ENCODE peak calls at places on chromosomes 11 and 22, in eight cellular contexts. X is fibroblast of lung; F is MM.1S; C is cardiac muscle cell; U is stimulated activated CD8-positive, alpha-beta memory T cell treated with anti-CD3 and anti-CD28 coated beads, Interleukin-7, amount 100 ng/mL, for 48 hours; E is astrocyte of the cerebellum; G is T-helper 9 cell; R is IMR-90. N is an unnamed sample.

GRCh38 chr11:92941676-92942571 is 27.5 kb upstream of the MTNR1B start:
- DNase-seq in X (peak), F (peak), C (peak), U (no peak), E (peak), G (no peak), R (peak), N (peak)

GRCh38 chr11:115711021-115711420 is 206.8 kb upstream of the CADM1 start:
- DNase-seq in X (no peak), F (no peak), C (no peak), U (no peak), E (peak), G (no peak), R (no peak), N (peak)

GRCh38 chr11:27331984-27332383 is 31.0 kb downstream of the CCDC34 start:
- DNase-seq in X (no peak), F (no peak), C (no peak), U (no peak), E (no peak), G (no peak), R (peak), N (peak)

GRCh38 chr22:40009953-40010751 is 15.4 kb downstream of the FAM83F start:
- DNase-seq in X (no peak), F (no peak), C (no peak), U (no peak), E (no peak), G (no peak), R (no peak), N (no peak)

GRCh38 chr11:19792510-19792909 is 79.9 kb downstream of the NAV2 start:
- DNase-seq in X (no peak), F (no peak), C (peak), U (no peak), E (no peak), G (no peak), R (no peak), N (no peak)

GRCh38 chr11:68904458-68904847 is 762 bp downstream of the IGHMBP2 start:
- DNase-seq in X (no peak), F (peak), C (no peak), U (no peak), E (no peak), G (no peak), R (no peak), N (no peak)

GRCh38 chr11:62958547-62959071 is 26.2 kb downstream of the SLC22A6 start:
- DNase-seq in X (peak), F (no peak), C (no peak), U (no peak), E (no peak), G (no peak), R (peak), N (peak)

GRCh38 chr11:11157201-11157600 is 195.8 kb downstream of the CSNK2A3 start:
- DNase-seq in X (peak), F (peak), C (peak), U (no peak), E (no peak), G (peak), R (peak), N (peak)

GRCh38 chr22:24894220-24894975 is 52.1 kb downstream of the LHFPL7 start:
- DNase-seq in X (peak), F (peak), C (peak), U (no peak), E (peak), G (no peak), R (peak), N (peak)

GRCh38 chr11:109853156-109853776 is 239.9 kb upstream of the ZC3H12C start:
- DNase-seq in X (peak), F (peak), C (peak), U (no peak), E (peak), G (no peak), R (peak), N (peak)

GRCh38 chr22:23113067-23113846 is 28.5 kb downstream of the RSPH14 start:
- DNase-seq in X (peak), F (no peak), C (no peak), U (no peak), E (no peak), G (no peak), R (peak), N (peak)

GRCh38 chr11:10617551-10617950 is 49.1 kb upstream of the LYVE1 start:
- DNase-seq in X (no peak), F (no peak), C (no peak), U (no peak), E (no peak), G (no peak), R (no peak), N (no peak)

GRCh38 chr11:14413307-14414072 is 54.5 kb upstream of the RRAS2 start:
- DNase-seq in X (peak), F (no peak), C (no peak), U (no peak), E (peak), G (no peak), R (peak), N (peak)

GRCh38 chr22:37409557-37409956 is 17.7 kb downstream of the ELFN2 start:
- DNase-seq in X (no peak), F (no peak), C (peak), U (no peak), E (no peak), G (no peak), R (no peak), N (no peak)

GRCh38 chr11:102194257-102194656 is 84.0 kb downstream of the YAP1 start:
- DNase-seq in X (no peak), F (no peak), C (no peak), U (no peak), E (no peak), G (no peak), R (no peak), N (peak)

GRCh38 chr11:116646191-116646590 is 126.6 kb downstream of the BUD13 start:
- DNase-seq in X (no peak), F (no peak), C (no peak), U (no peak), E (no peak), G (no peak), R (no peak), N (no peak)

GRCh38 chr11:19594326-19594725 is 118.3 kb upstream of the NAV2 start:
- DNase-seq in X (no peak), F (no peak), C (no peak), U (no peak), E (no peak), G (no peak), R (peak), N (no peak)

GRCh38 chr11:12771875-12772274 is 97.7 kb downstream of the TEAD1 start:
- DNase-seq in X (no peak), F (no peak), C (no peak), U (no peak), E (no peak), G (no peak), R (peak), N (peak)

GRCh38 chr11:44609028-44609782 is 43.7 kb downstream of the CD82 start:
- DNase-seq in X (no peak), F (no peak), C (no peak), U (no peak), E (no peak), G (peak), R (no peak), N (no peak)

GRCh38 chr22:43774318-43774717 is 37.8 kb downstream of the EFCAB6 start:
- DNase-seq in X (no peak), F (no peak), C (no peak), U (no peak), E (no peak), G (no peak), R (no peak), N (no peak)

GRCh38 chr11:78361228-78361627 is 56.4 kb downstream of the GAB2 start:
- DNase-seq in X (no peak), F (no peak), C (no peak), U (no peak), E (no peak), G (no peak), R (no peak), N (no peak)

GRCh38 chr11:2572491-2573239 is 127.1 kb downstream of the KCNQ1OT1 start:
- DNase-seq in X (no peak), F (no peak), C (no peak), U (no peak), E (no peak), G (no peak), R (no peak), N (no peak)

GRCh38 chr11:65606876-65607613 is 7.0 kb downstream of the MAP3K11 start:
- DNase-seq in X (peak), F (no peak), C (peak), U (no peak), E (peak), G (no peak), R (peak), N (peak)

GRCh38 chr11:106706355-106706754 is 311.9 kb downstream of the GUCY1A2 start:
- DNase-seq in X (peak), F (no peak), C (no peak), U (no peak), E (no peak), G (no peak), R (peak), N (peak)

GRCh38 chr22:26564181-26564580 is 25.8 kb downstream of the TPST2 start:
- DNase-seq in X (no peak), F (no peak), C (no peak), U (no peak), E (no peak), G (no peak), R (no peak), N (no peak)

GRCh38 chr11:103863497-103863896 is 172.9 kb upstream of the DDI1 start:
- DNase-seq in X (peak), F (no peak), C (no peak), U (no peak), E (no peak), G (no peak), R (peak), N (peak)

GRCh38 chr22:29780781-29781676 is 13.9 kb downstream of the UQCR10 start:
- DNase-seq in X (peak), F (no peak), C (no peak), U (no peak), E (peak), G (no peak), R (peak), N (peak)

GRCh38 chr22:36197601-36198146 is 3.9 kb downstream of the APOL4 start:
- DNase-seq in X (no peak), F (peak), C (peak), U (no peak), E (no peak), G (no peak), R (no peak), N (no peak)

GRCh38 chr11:3627291-3627690 is 14.5 kb downstream of the ART5 start:
- DNase-seq in X (no peak), F (no peak), C (no peak), U (no peak), E (no peak), G (no peak), R (peak), N (peak)

GRCh38 chr22:41939981-41940852 is 6.7 kb downstream of the CENPM start:
- DNase-seq in X (no peak), F (peak), C (no peak), U (peak), E (no peak), G (peak), R (no peak), N (no peak)

GRCh38 chr11:68963779-68964178 is 17.0 kb downstream of the MRGPRD start:
- DNase-seq in X (no peak), F (no peak), C (no peak), U (no peak), E (no peak), G (no peak), R (peak), N (no peak)

GRCh38 chr11:77175869-77176539 is 48.0 kb downstream of the MYO7A start:
- DNase-seq in X (no peak), F (no peak), C (peak), U (no peak), E (no peak), G (no peak), R (no peak), N (no peak)

N was measured in AG10803.